ENCODE peak calls at places on chromosomes 13 and 19, in six cellular contexts. O, C, S, Q, J and W are unnamed samples.
A peak's percentile ranks its signal among the peaks of the same experiment; 100 is the strongest.

GRCh38 chr13:60679131-60679530 is 282.1 kb downstream of the TDRD3 start:
- DNase-seq in O (no peak), C (no peak), S (no peak), Q (no peak), J (no peak), W (no peak)

GRCh38 chr13:114107686-114108081 is 24.7 kb downstream of the RASA3 start:
- DNase-seq in O (peak; percentile 91), C (no peak), S (peak; percentile 62), Q (no peak), J (no peak), W (peak; percentile 39)

GRCh38 chr19:19662344-19662743 is 1.1 kb downstream of the ATP13A1 start:
- DNase-seq in O (no peak), C (no peak), S (no peak), Q (no peak), J (no peak), W (no peak)

GRCh38 chr19:48683349-48683748 is 10.5 kb upstream of the NTN5 start:
- DNase-seq in O (peak; percentile 19), C (peak; percentile 9), S (no peak), Q (no peak), J (no peak), W (no peak)

GRCh38 chr13:24709186-24709913 is 29.1 kb downstream of the ATP12A start:
- DNase-seq in O (no peak), C (peak; percentile 77), S (peak; percentile 64), Q (no peak), J (peak; percentile 49), W (no peak)

GRCh38 chr13:96967248-96967745 is 27.0 kb downstream of the OXGR1 start:
- DNase-seq in O (no peak), C (no peak), S (no peak), Q (peak; percentile 39), J (no peak), W (peak; percentile 52)

GRCh38 chr13:110841846-110842245 is 73.0 kb downstream of the ANKRD10 start:
- DNase-seq in O (peak; percentile 8), C (no peak), S (no peak), Q (no peak), J (no peak), W (peak; percentile 12)

GRCh38 chr13:60572003-60572792 is 175.2 kb downstream of the TDRD3 start:
- DNase-seq in O (peak; percentile 85), C (no peak), S (no peak), Q (peak; percentile 25), J (no peak), W (peak; percentile 63)

GRCh38 chr19:39046037-39046821 is 13.9 kb upstream of the FBXO27 start:
- DNase-seq in O (no peak), C (no peak), S (no peak), Q (no peak), J (no peak), W (peak; percentile 64)

GRCh38 chr19:45403781-45404556 is 900 bp downstream of the PPP1R13L start:
- DNase-seq in O (no peak), C (peak; percentile 45), S (peak; percentile 85), Q (no peak), J (peak; percentile 62), W (peak; percentile 97)

GRCh38 chr13:23871616-23872220 is 17.5 kb downstream of the MIPEP start:
- DNase-seq in O (peak; percentile 59), C (peak; percentile 9), S (no peak), Q (peak; percentile 12), J (no peak), W (no peak)

GRCh38 chr13:112658807-112659206 is 31.0 kb upstream of the ATP11A start:
- DNase-seq in O (peak; percentile 10), C (no peak), S (no peak), Q (no peak), J (no peak), W (peak; percentile 56)

GRCh38 chr13:48749144-48749543 is 95.4 kb downstream of the CYSLTR2 start:
- DNase-seq in O (peak; percentile 70), C (no peak), S (no peak), Q (no peak), J (no peak), W (no peak)

GRCh38 chr13:27379694-27380596 is 44.5 kb upstream of the GTF3A start:
- DNase-seq in O (peak; percentile 35), C (peak; percentile 32), S (peak; percentile 67), Q (peak; percentile 54), J (peak; percentile 28), W (peak; percentile 96)